ENCODE peak calls at places on chromosomes 13 and 19, in five cellular contexts. Y, J, R, U and W are unnamed samples.

GRCh38 chr13:103531278-103531677 is 465.1 kb upstream of the SLC10A2 start:
- DNase-seq in Y (no peak), J (no peak), R (no peak), U (no peak), W (no peak)

GRCh38 chr19:39372047-39372802 is 18.7 kb downstream of the PAF1 start:
- DNase-seq in Y (peak; percentile 92), J (peak; percentile 79), R (peak; percentile 84), U (no peak), W (no peak)

GRCh38 chr13:30708541-30708940 is 26.8 kb upstream of the ALOX5AP start:
- DNase-seq in Y (no peak), J (no peak), R (no peak), U (no peak), W (no peak)

GRCh38 chr13:19634129-19634740 is 776 bp downstream of the MPHOSPH8 start:
- DNase-seq in Y (no peak), J (no peak), R (peak; percentile 35), U (peak; percentile 35), W (no peak)

GRCh38 chr13:34070006-34070405 is 252.1 kb downstream of the RFC3 start:
- DNase-seq in Y (no peak), J (no peak), R (no peak), U (no peak), W (no peak)

GRCh38 chr13:114132419-114133121 is at the start of gene RASA3:
- DNase-seq in Y (peak; percentile 54), J (peak; percentile 51), R (peak; percentile 66), U (peak; percentile 72), W (no peak)

GRCh38 chr19:1106841-1107654 is 3.3 kb downstream of the GPX4 start:
- DNase-seq in Y (no peak), J (no peak), R (no peak), U (no peak), W (no peak)

GRCh38 chr19:49229416-49229815 is 71.8 kb downstream of the TRPM4 start:
- DNase-seq in Y (no peak), J (no peak), R (no peak), U (no peak), W (no peak)

GRCh38 chr19:49890349-49891311 is 6.1 kb downstream of the IL4I1 start:
- DNase-seq in Y (peak; percentile 76), J (no peak), R (no peak), U (peak; percentile 35), W (peak; percentile 49)

GRCh38 chr13:59176775-59177174 is 987.0 kb downstream of the DIAPH3 start:
- DNase-seq in Y (no peak), J (no peak), R (no peak), U (no peak), W (no peak)

GRCh38 chr19:23515551-23515950 is 120.3 kb upstream of the ZNF91 start:
- DNase-seq in Y (no peak), J (no peak), R (no peak), U (no peak), W (no peak)

GRCh38 chr13:32135655-32136054 is 104.1 kb downstream of the FRY start:
- DNase-seq in Y (no peak), J (no peak), R (no peak), U (no peak), W (no peak)

GRCh38 chr19:2110822-2111221 is 14.1 kb downstream of the IZUMO4 start:
- DNase-seq in Y (no peak), J (no peak), R (no peak), U (peak; percentile 15), W (no peak)

GRCh38 chr19:47331931-47332547 is at the start of gene C5AR2:
- DNase-seq in Y (no peak), J (no peak), R (no peak), U (no peak), W (no peak)

GRCh38 chr13:109255457-109255856 is 530.9 kb downstream of the IRS2 start:
- DNase-seq in Y (no peak), J (no peak), R (no peak), U (no peak), W (no peak)

GRCh38 chr19:53982611-53983010 is 8.8 kb upstream of the CACNG6 start:
- DNase-seq in Y (no peak), J (no peak), R (peak; percentile 52), U (no peak), W (no peak)

DNA sequence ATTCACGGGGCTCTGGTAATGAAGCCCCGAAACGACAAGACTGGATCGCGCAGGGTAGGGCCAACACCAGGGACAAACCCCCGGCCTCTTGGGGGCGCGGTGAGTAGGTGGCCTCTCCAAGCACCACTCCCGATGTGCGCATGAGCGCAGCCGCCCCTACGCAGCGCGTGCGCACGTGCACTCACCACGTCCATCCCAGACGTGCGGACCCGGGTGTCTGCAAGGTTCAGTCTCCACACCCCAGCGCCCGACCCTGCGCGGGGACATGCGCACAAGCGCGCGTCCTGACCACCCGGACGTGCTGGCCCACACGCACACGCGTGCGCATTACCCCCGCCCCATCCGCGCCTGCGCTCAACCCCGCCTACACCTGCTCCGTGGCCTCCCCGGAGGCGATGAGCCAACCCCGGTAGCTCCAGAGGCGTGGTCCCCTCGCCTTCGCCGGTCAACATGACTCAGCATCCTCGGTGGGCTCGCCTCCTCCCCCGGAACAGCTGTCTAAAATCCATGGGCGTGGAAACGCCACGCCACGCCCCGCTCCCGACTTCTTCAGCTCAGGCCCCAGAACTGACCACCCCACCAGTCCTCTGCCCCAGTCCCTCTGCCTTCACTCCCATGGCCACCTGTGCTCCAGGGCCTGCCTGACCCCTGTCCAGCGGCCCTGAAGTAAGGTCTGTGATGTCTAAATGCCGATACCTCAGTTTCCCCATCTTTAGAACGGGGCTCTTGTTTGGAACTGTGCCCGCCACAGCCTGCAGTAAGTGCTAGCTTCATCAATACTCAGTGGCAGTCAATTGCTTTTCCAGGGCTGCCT is 5.6 kb upstream of the GPI start:
- DNase-seq in Y (peak; percentile 97), J (peak; percentile 97), R (peak; percentile 98), U (no peak), W (peak; percentile 93)
- TF ChIP-seq CTCF in Y (peak; percentile 53), J (peak; percentile 8), R (peak; percentile 40), U (no peak), W (peak; percentile 63)

GRCh38 chr13:75996582-75996981 is 360.5 kb downstream of the LMO7 start:
- DNase-seq in Y (no peak), J (no peak), R (no peak), U (no peak), W (no peak)
- H3K27ac ChIP-seq in Y (no peak overlapping the region), J (no peak overlapping the region), R (no peak overlapping the region), U (no peak overlapping the region), W (no peak overlapping the region)

DNA sequence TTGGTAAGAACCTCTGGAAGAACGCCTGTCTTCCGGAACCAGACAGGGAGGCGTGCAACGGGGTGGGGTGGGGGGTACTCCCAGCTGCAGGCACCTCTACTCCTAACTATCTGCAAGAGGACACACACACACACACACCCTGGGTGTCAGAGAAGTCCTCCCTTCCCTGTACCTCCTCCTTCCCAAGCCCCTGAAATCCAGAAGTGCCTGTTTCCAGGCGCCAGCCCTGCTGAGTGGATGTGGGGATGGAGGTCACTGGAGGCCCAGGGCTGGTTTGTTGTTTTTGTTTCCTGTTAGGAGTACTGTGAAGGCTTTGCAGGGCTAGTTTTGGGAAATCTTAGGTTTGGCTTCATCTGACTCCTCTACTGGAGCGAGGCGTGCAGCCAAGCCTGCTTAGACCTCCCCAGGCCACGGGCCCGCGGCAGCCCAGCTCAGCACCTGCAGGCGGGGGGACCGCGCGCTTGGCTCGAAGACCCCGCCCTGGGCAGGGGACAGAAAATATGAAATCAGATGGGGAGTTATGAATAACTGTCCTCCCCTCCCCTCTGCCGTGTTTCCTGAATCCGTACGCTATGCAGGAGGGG is 36.4 kb downstream of the SOX1 start:
- DNase-seq in Y (no peak), J (no peak), R (no peak), U (no peak), W (no peak)
- H3K27me3 ChIP-seq in Y (peaks cover 57% of the 10 kb centered on the region), J (peaks cover 14% of the 10 kb centered on the region), R (peaks cover 60% of the 10 kb centered on the region), U (peaks cover 4% of the 10 kb centered on the region), W (peaks cover 5% of the 10 kb centered on the region)

GRCh38 chr19:51508059-51508733 is 6.6 kb upstream of the SIGLEC12 start:
- DNase-seq in Y (no peak), J (no peak), R (no peak), U (no peak), W (no peak)

GRCh38 chr19:51513968-51514367 is 12.4 kb upstream of the SIGLEC12 start:
- DNase-seq in Y (no peak), J (no peak), R (no peak), U (no peak), W (no peak)

GRCh38 chr19:51509823-51510660 is 8.4 kb upstream of the SIGLEC12 start:
- DNase-seq in Y (no peak), J (no peak), R (no peak), U (no peak), W (no peak)

GRCh38 chr19:51514866-51515481 is 13.4 kb upstream of the SIGLEC12 start:
- DNase-seq in Y (no peak), J (no peak), R (no peak), U (peak; percentile 33), W (no peak)

GRCh38 chr19:51511353-51511752 is 9.8 kb upstream of the SIGLEC12 start:
- DNase-seq in Y (no peak), J (no peak), R (no peak), U (peak; percentile 7), W (no peak)
- TF ChIP-seq CTCF in Y (no peak), J (no peak), R (no peak), U (peak; percentile 56), W (no peak)

DNA sequence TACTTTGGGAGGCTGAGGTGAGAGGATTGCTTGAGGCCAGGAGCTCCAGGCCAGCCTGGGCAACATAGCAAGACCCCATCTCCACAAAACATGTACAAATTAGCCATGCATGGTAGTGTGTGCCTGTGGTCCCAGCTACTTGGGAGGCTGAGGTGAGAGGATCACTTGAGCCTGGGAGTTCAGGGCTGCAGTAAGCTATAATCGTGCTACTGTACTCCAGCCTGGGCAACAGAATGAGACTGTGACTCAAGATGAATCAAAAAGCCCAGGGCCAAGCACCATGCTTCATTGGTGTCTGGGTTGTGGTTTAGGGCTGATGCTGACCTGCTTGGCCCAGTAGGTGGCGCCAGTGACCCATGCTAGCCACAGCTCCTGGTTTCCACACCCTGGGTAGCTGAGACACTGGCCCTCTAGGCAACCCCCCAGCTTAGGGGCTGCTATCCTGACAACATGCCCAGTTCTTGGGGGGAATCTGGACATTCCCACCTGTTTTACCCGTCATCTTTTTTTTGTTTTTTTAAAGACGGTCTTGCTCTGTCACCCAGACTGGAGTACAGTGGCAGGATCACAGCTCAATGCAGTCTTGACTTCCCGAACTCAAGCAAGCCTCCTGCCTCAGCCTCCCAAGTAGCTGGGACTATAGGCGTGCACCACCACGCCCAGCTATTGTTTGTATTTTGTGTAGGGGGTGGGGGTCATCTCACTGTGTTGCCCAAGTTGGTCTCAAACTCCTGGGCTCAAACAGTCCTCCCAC is 5.5 kb downstream of the CCDC124 start:
- DNase-seq in Y (peak; percentile 91), J (peak; percentile 74), R (peak; percentile 65), U (peak; percentile 78), W (peak; percentile 74)
- H3K27ac ChIP-seq in Y (no peak overlapping the region), J (no peak overlapping the region), R (no peak overlapping the region), U (no peak overlapping the region), W (no peak overlapping the region)